ENCODE peak calls at places on chromosomes 4 and X, in six cellular contexts. G is AG10803, I is choroid plexus epithelial cell, D is pancreas, O is Peyer's patch, A is colonic mucosa. X is an unnamed sample.

GRCh38 chr4:101419324-101420135 is 72.2 kb upstream of the PPP3CA start:
- DNase-seq in G (peak; percentile 29), I (peak; percentile 27), D (no peak), O (no peak), A (peak; percentile 59), X (peak; percentile 43)

GRCh38 chrX:86047174-86047991 is at the start of gene CHM:
- DNase-seq in G (peak; percentile 72), I (peak; percentile 89), D (no peak), O (peak; percentile 81), A (peak; percentile 79), X (peak; percentile 60)

GRCh38 chr4:3255611-3256186 is 6.7 kb downstream of the MSANTD1 start:
- DNase-seq in G (no peak), I (no peak), D (peak; percentile 59), O (peak; percentile 39), A (no peak), X (no peak)

GRCh38 chr4:24266014-24266413 is 318.3 kb downstream of the DHX15 start:
- DNase-seq in G (no peak), I (no peak), D (no peak), O (no peak), A (no peak), X (no peak)

GRCh38 chr4:1822568-1823544 is 29.8 kb downstream of the FGFR3 start:
- DNase-seq in G (no peak), I (no peak), D (peak; percentile 75), O (no peak), A (no peak), X (no peak)

GRCh38 chr4:122776916-122777315 is 44.4 kb downstream of the BBS12 start:
- DNase-seq in G (no peak), I (peak; percentile 65), D (no peak), O (peak; percentile 56), A (peak; percentile 70), X (no peak)

GRCh38 chrX:1483843-1484637 is 31.3 kb upstream of the ASMTL start:
- DNase-seq in G (no peak), I (no peak), D (no peak), O (peak; percentile 37), A (no peak), X (peak; percentile 81)

GRCh38 chrX:16786791-16787735 is 797 bp downstream of the TXLNG start:
- DNase-seq in G (no peak), I (no peak), D (peak; percentile 69), O (peak; percentile 61), A (no peak), X (peak; percentile 66)

GRCh38 chrX:37608156-37608555 is 36.7 kb downstream of the LANCL3 start:
- DNase-seq in G (no peak), I (no peak), D (no peak), O (no peak), A (no peak), X (no peak)

GRCh38 chrX:55011294-55011693 is 11.1 kb downstream of the APEX2 start:
- DNase-seq in G (no peak), I (peak; percentile 20), D (no peak), O (no peak), A (no peak), X (no peak)

GRCh38 chr4:10095296-10095991 is 21.2 kb downstream of the WDR1 start:
- DNase-seq in G (no peak), I (no peak), D (peak; percentile 63), O (no peak), A (no peak), X (no peak)

GRCh38 chr4:22129454-22130075 is 181.0 kb upstream of the KCNIP4 start:
- DNase-seq in G (peak; percentile 11), I (peak; percentile 47), D (no peak), O (peak; percentile 63), A (peak; percentile 25), X (no peak)

DNA sequence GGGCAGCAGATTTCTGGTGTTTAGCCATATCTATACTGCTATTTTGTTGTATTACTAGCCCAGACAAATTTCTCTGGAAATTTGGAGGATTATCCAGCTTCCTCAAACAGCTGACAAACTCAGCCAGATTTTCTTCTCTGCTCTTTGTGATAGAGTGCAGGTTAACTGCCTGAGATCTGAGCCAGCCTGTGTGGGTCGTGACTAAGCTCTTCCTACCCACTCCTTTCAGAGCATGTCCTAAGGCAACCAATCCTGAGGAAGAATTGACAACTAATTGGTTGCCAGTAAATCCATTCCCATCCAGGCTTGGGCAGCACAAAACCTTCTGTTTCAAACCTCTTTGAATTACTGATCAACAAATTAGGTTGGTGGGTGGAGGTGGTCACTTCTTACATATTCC is 2.5 kb upstream of the GABRA2 start:
- DNase-seq in G (no peak), I (peak; percentile 26), D (no peak), O (no peak), A (no peak), X (no peak)
- TF ChIP-seq CTCF in G (no peak), I (no peak), D (no peak), O (no peak), A (no peak), X (no peak)

DNA sequence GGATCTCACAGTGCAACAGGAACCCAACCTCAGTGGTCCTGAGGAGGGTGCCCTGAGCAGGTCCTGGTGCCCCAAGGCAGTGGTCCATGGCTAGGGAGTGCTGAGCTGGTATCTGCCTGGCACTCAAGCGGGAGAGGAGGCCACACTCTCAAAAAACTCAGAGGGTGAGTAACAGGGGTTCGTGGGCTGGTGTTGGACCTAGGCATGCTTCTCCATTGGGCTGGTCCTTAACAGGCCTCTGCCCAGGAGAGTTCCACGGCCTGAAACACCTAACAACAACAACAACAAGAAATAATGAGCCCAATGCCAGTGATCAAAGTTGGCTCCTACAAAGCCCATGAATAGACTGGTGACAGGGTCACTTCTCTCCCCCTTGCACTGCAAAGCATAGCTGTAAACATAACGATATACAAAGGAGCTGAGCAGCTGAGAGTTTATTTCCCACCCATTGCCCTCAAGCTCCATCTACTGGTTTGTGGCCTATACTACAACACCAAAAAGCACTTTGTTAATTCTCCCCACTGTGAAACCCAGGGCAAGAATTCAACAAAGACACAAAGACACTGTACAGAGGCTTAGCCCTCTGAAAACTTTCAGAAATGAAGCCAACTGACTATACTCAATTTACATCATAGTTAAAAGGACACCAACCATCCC is 736.2 kb upstream of the ADGRL3 start:
- DNase-seq in G (no peak), I (peak; percentile 37), D (peak; percentile 18), O (no peak), A (no peak), X (peak; percentile 6)
- TF ChIP-seq CTCF in G (peak; percentile 26), I (peak; percentile 68), D (no peak), O (no peak), A (no peak), X (peak; percentile 60)

GRCh38 chr4:85474818-85475630 is at the start of gene ARHGAP24:
- DNase-seq in G (peak; percentile 98), I (peak; percentile 99), D (peak; percentile 93), O (peak; percentile 91), A (peak; percentile 87), X (peak; percentile 71)
- TF ChIP-seq CTCF in G (peak; percentile 16), I (peak; percentile 24), D (no peak), O (no peak), A (no peak), X (no peak)

GRCh38 chrX:79365591-79365990 is 1.5 kb downstream of the ITM2A start:
- DNase-seq in G (no peak), I (no peak), D (no peak), O (no peak), A (no peak), X (no peak)

GRCh38 chrX:79366556-79366887 is 612 bp downstream of the ITM2A start:
- DNase-seq in G (no peak), I (no peak), D (no peak), O (no peak), A (no peak), X (no peak)

GRCh38 chrX:79367907-79368306 is 773 bp upstream of the ITM2A start:
- DNase-seq in G (no peak), I (no peak), D (no peak), O (no peak), A (no peak), X (no peak)

GRCh38 chrX:79369871-79370270 is 2.7 kb upstream of the ITM2A start:
- DNase-seq in G (no peak), I (no peak), D (no peak), O (no peak), A (no peak), X (no peak)

DNA sequence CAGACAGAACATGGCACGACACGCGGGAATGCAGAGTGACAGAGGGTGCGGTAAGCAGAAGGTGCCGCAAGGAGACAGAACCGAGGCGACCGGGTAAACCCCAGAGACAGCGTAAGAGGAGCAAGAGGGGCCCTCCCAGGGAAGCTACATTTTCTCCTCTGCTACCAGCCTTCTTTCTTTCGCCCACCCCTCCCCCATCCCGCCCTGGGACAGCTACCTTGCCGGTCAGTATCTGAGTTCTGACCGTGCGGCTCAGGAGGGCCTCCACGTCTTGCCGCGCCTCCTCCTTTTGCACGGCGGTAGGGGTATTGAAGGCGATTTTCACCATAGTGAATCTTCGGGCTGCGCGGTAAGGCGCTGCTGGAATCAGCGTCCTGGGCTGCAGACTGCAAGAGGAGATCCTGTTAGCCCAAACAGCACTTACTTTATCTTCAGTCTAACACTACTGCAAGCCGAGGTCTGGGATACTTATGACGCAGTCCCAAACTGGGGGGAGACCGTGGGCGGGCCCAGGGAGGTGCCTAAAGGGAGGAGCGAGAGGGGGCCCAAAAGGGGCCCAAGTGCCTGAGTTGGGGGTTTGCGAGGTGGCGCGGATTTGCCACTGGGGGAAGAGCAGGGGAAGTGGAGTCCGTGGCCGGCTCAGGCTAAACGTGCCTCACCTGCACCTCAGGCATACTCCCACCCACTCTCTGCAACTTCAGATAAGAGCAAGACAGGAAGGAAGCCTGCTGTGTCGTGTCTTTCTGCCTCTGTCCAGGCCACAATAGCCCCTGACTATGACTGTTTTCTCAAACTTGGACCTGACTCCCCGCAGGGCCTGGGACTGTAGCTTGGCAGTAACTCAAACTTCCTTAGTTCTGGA is at the start of gene ITM2A:
- DNase-seq in G (no peak), I (peak; percentile 13), D (peak; percentile 56), O (peak; percentile 75), A (peak; percentile 31), X (peak; percentile 23)
- TF ChIP-seq CTCF in G (no peak), I (no peak), D (no peak), O (no peak), A (no peak), X (no peak)

GRCh38 chr4:35465096-35465495 is 779.2 kb downstream of the ARAP2 start:
- DNase-seq in G (no peak), I (no peak), D (no peak), O (no peak), A (no peak), X (no peak)

GRCh38 chr4:35463251-35463952 is 780.9 kb downstream of the ARAP2 start:
- DNase-seq in G (no peak), I (no peak), D (peak; percentile 13), O (no peak), A (no peak), X (no peak)

GRCh38 chr4:35459045-35459444 is 785.3 kb downstream of the ARAP2 start:
- DNase-seq in G (no peak), I (no peak), D (no peak), O (no peak), A (no peak), X (no peak)

DNA sequence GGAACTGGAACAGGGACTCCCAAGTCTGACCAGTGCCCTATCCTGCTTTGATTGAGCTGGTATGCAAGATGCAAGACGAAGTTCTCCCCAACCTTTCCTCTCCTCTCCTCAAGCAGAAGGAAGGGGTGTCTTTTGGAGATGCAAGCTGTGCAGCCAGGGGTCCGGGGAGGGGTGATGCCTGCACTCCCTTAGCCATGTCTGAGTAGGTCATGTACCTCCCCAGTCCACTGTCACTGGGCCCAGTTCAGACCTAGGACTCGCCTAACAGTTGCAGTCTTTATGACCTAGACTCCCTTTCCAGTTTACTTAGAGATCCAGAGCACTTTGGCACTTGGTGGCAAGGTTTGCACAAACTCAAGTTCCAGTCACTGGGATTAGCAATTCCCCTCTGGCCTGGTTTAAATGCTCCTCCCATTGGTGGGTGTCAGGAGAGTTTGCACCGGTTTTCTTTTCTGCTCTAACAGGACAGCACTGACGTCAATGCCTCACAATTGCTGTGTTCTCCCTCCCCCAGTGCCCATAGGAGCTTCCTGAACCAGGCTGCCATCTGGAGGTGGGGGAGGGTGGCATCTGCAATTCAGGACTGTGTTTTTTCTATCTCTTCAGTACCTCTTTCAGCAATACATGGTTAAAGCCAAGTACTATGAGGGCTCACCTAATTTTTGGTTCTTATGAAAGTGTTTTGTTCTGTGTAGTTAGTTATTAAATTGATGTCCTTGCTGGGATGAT is 782.2 kb downstream of the ARAP2 start:
- DNase-seq in G (no peak), I (no peak), D (peak; percentile 18), O (no peak), A (no peak), X (no peak)
- TF ChIP-seq CTCF in G (no peak), I (no peak), D (no peak), O (no peak), A (no peak), X (no peak)